ENCODE peak calls at places on chromosome 15, in nine cellular contexts. X, A, C, P, H, U, Q, B and G are unnamed samples.

GRCh38 chr15:77416954-77417353 is 3.0 kb downstream of the PEAK1 start:
- DNase-seq in X (no peak), A (no peak), C (no peak), P (no peak), H (no peak), U (peak), Q (no peak), B (no peak), G (no peak)

GRCh38 chr15:34793901-34794300 is 1.4 kb downstream of the ACTC1 start:
- DNase-seq in X (no peak), A (no peak), C (no peak), P (no peak), H (no peak), U (no peak), Q (no peak), B (no peak), G (no peak)

GRCh38 chr15:70356919-70357318 is 259.2 kb upstream of the TLE3 start:
- DNase-seq in X (no peak), A (no peak), C (peak), P (peak), H (peak), U (no peak), Q (no peak), B (no peak), G (no peak)

GRCh38 chr15:85545757-85546156 is 165.4 kb downstream of the AKAP13 start:
- DNase-seq in X (no peak), A (no peak), C (no peak), P (no peak), H (no peak), U (no peak), Q (no peak), B (no peak), G (no peak)

GRCh38 chr15:74543583-74543982 is 2.6 kb downstream of the ARID3B start:
- DNase-seq in X (no peak), A (peak), C (no peak), P (no peak), H (no peak), U (no peak), Q (no peak), B (no peak), G (peak)

GRCh38 chr15:76341366-76342045 is 4.9 kb downstream of the ISL2 start:
- DNase-seq in X (no peak), A (no peak), C (no peak), P (no peak), H (no peak), U (peak), Q (no peak), B (no peak), G (no peak)

GRCh38 chr15:39728844-39729243 is 53.8 kb downstream of the FSIP1 start:
- DNase-seq in X (no peak), A (no peak), C (no peak), P (no peak), H (no peak), U (no peak), Q (no peak), B (no peak), G (no peak)

GRCh38 chr15:66505430-66505811 is 295 bp downstream of the ZWILCH start:
- DNase-seq in X (no peak), A (no peak), C (no peak), P (no peak), H (peak), U (no peak), Q (no peak), B (no peak), G (no peak)

GRCh38 chr15:82307714-82308081 is 41.6 kb downstream of the GOLGA6L10 start:
- DNase-seq in X (no peak), A (no peak), C (no peak), P (no peak), H (no peak), U (no peak), Q (no peak), B (no peak), G (no peak)

GRCh38 chr15:27328616-27329015 is 357.6 kb downstream of the GABRG3 start:
- DNase-seq in X (no peak), A (no peak), C (no peak), P (no peak), H (no peak), U (no peak), Q (no peak), B (no peak), G (no peak)

GRCh38 chr15:80498652-80499051 is 94.5 kb downstream of the ARNT2 start:
- DNase-seq in X (no peak), A (no peak), C (no peak), P (no peak), H (no peak), U (no peak), Q (no peak), B (no peak), G (no peak)

GRCh38 chr15:65303687-65304392 is 637 bp upstream of the RNU5B-1 start:
- DNase-seq in X (peak), A (peak), C (peak), P (peak), H (peak), U (peak), Q (peak), B (no peak), G (peak)

GRCh38 chr15:74221399-74222230 is 14.5 kb upstream of the CCDC33 start:
- DNase-seq in X (no peak), A (no peak), C (no peak), P (no peak), H (peak), U (no peak), Q (no peak), B (no peak), G (no peak)